ENCODE peak calls at places on chromosomes 16 and 17, in eight cellular contexts. One of them, this sample, is unnamed.

GRCh38 chr17:10067446-10068143 is 130.8 kb downstream of the GAS7 start:
- DNase-seq in fibroblast of pulmonary artery: no peak
- DNase-seq in dorsolateral prefrontal cortex: no peak
- DNase-seq in PC-9: no peak
- DNase-seq in neural crest cell: no peak
- DNase-seq in uterus: peak
- DNase-seq in GM23338: no peak
- DNase-seq in AG10803: no peak
- DNase-seq in this sample: no peak

GRCh38 chr16:13896543-13897182 is 23.3 kb upstream of the ERCC4 start:
- DNase-seq in fibroblast of pulmonary artery: peak
- DNase-seq in dorsolateral prefrontal cortex: no peak
- DNase-seq in PC-9: no peak
- DNase-seq in neural crest cell: no peak
- DNase-seq in uterus: no peak
- DNase-seq in GM23338: peak
- DNase-seq in AG10803: no peak
- DNase-seq in this sample: no peak

GRCh38 chr17:70091681-70092080 is 16.7 kb downstream of the KCNJ16 start:
- DNase-seq in fibroblast of pulmonary artery: no peak
- DNase-seq in dorsolateral prefrontal cortex: no peak
- DNase-seq in PC-9: no peak
- DNase-seq in neural crest cell: no peak
- DNase-seq in uterus: no peak
- DNase-seq in GM23338: no peak
- DNase-seq in AG10803: peak
- DNase-seq in this sample: no peak

GRCh38 chr17:67491009-67491677 is 114.1 kb downstream of the PITPNC1 start:
- DNase-seq in fibroblast of pulmonary artery: peak
- DNase-seq in dorsolateral prefrontal cortex: peak
- DNase-seq in PC-9: peak
- DNase-seq in neural crest cell: peak
- DNase-seq in uterus: peak
- DNase-seq in GM23338: peak
- DNase-seq in AG10803: peak
- DNase-seq in this sample: peak

GRCh38 chr17:45284176-45285140 is 22.6 kb upstream of the SPATA32 start:
- DNase-seq in fibroblast of pulmonary artery: no peak
- DNase-seq in dorsolateral prefrontal cortex: no peak
- DNase-seq in PC-9: no peak
- DNase-seq in neural crest cell: no peak
- DNase-seq in uterus: no peak
- DNase-seq in GM23338: peak
- DNase-seq in AG10803: no peak
- DNase-seq in this sample: no peak

GRCh38 chr16:47035436-47035835 is 62.0 kb upstream of the DNAJA2 start:
- DNase-seq in fibroblast of pulmonary artery: no peak
- DNase-seq in dorsolateral prefrontal cortex: no peak
- DNase-seq in PC-9: no peak
- DNase-seq in neural crest cell: no peak
- DNase-seq in uterus: no peak
- DNase-seq in GM23338: no peak
- DNase-seq in AG10803: no peak
- DNase-seq in this sample: no peak

GRCh38 chr16:64969221-64969620 is 152.6 kb downstream of the CDH11 start:
- DNase-seq in fibroblast of pulmonary artery: peak
- DNase-seq in dorsolateral prefrontal cortex: no peak
- DNase-seq in PC-9: no peak
- DNase-seq in neural crest cell: no peak
- DNase-seq in uterus: no peak
- DNase-seq in GM23338: no peak
- DNase-seq in AG10803: peak
- DNase-seq in this sample: no peak

GRCh38 chr17:57565119-57565635 is 179.9 kb downstream of the CCDC182 start:
- DNase-seq in fibroblast of pulmonary artery: no peak
- DNase-seq in dorsolateral prefrontal cortex: no peak
- DNase-seq in PC-9: no peak
- DNase-seq in neural crest cell: no peak
- DNase-seq in uterus: no peak
- DNase-seq in GM23338: no peak
- DNase-seq in AG10803: no peak
- DNase-seq in this sample: no peak

GRCh38 chr17:45428954-45429337 is 3.7 kb downstream of the ARHGAP27 start:
- DNase-seq in fibroblast of pulmonary artery: no peak
- DNase-seq in dorsolateral prefrontal cortex: no peak
- DNase-seq in PC-9: no peak
- DNase-seq in neural crest cell: no peak
- DNase-seq in uterus: no peak
- DNase-seq in GM23338: peak
- DNase-seq in AG10803: no peak
- DNase-seq in this sample: no peak

GRCh38 chr17:44766409-44767038 is 7.7 kb downstream of the ADAM11 start:
- DNase-seq in fibroblast of pulmonary artery: no peak
- DNase-seq in dorsolateral prefrontal cortex: peak
- DNase-seq in PC-9: no peak
- DNase-seq in neural crest cell: no peak
- DNase-seq in uterus: no peak
- DNase-seq in GM23338: no peak
- DNase-seq in AG10803: no peak
- DNase-seq in this sample: no peak

GRCh38 chr16:57483725-57484514 is 2.4 kb downstream of the DOK4 start:
- DNase-seq in fibroblast of pulmonary artery: no peak
- DNase-seq in dorsolateral prefrontal cortex: no peak
- DNase-seq in PC-9: no peak
- DNase-seq in neural crest cell: no peak
- DNase-seq in uterus: peak
- DNase-seq in GM23338: no peak
- DNase-seq in AG10803: no peak
- DNase-seq in this sample: no peak

GRCh38 chr17:32971171-32971570 is 20.5 kb upstream of the SPACA3 start:
- DNase-seq in fibroblast of pulmonary artery: peak
- DNase-seq in dorsolateral prefrontal cortex: no peak
- DNase-seq in PC-9: no peak
- DNase-seq in neural crest cell: no peak
- DNase-seq in uterus: no peak
- DNase-seq in GM23338: no peak
- DNase-seq in AG10803: peak
- DNase-seq in this sample: no peak

GRCh38 chr17:1460233-1460632 is 4.2 kb upstream of the CRK start:
- DNase-seq in fibroblast of pulmonary artery: no peak
- DNase-seq in dorsolateral prefrontal cortex: no peak
- DNase-seq in PC-9: peak
- DNase-seq in neural crest cell: no peak
- DNase-seq in uterus: peak
- DNase-seq in GM23338: no peak
- DNase-seq in AG10803: peak
- DNase-seq in this sample: no peak

GRCh38 chr16:22813946-22814325 is at the start of gene HS3ST2:
- DNase-seq in fibroblast of pulmonary artery: peak
- DNase-seq in dorsolateral prefrontal cortex: peak
- DNase-seq in PC-9: no peak
- DNase-seq in neural crest cell: peak
- DNase-seq in uterus: no peak
- DNase-seq in GM23338: peak
- DNase-seq in AG10803: peak
- DNase-seq in this sample: no peak

GRCh38 chr16:72937916-72938315 is 110.0 kb downstream of the ZFHX3 start:
- DNase-seq in fibroblast of pulmonary artery: no peak
- DNase-seq in dorsolateral prefrontal cortex: no peak
- DNase-seq in PC-9: no peak
- DNase-seq in neural crest cell: no peak
- DNase-seq in uterus: no peak
- DNase-seq in GM23338: no peak
- DNase-seq in AG10803: no peak
- DNase-seq in this sample: no peak

GRCh38 chr17:50507871-50508572 is at the start of gene MYCBPAP:
- DNase-seq in fibroblast of pulmonary artery: peak
- DNase-seq in dorsolateral prefrontal cortex: peak
- DNase-seq in PC-9: peak
- DNase-seq in neural crest cell: peak
- DNase-seq in uterus: peak
- DNase-seq in GM23338: peak
- DNase-seq in AG10803: peak
- DNase-seq in this sample: peak

GRCh38 chr16:84692451-84692850 is 7.3 kb upstream of the USP10 start:
- DNase-seq in fibroblast of pulmonary artery: peak
- DNase-seq in dorsolateral prefrontal cortex: no peak
- DNase-seq in PC-9: no peak
- DNase-seq in neural crest cell: no peak
- DNase-seq in uterus: no peak
- DNase-seq in GM23338: no peak
- DNase-seq in AG10803: no peak
- DNase-seq in this sample: no peak

DNA sequence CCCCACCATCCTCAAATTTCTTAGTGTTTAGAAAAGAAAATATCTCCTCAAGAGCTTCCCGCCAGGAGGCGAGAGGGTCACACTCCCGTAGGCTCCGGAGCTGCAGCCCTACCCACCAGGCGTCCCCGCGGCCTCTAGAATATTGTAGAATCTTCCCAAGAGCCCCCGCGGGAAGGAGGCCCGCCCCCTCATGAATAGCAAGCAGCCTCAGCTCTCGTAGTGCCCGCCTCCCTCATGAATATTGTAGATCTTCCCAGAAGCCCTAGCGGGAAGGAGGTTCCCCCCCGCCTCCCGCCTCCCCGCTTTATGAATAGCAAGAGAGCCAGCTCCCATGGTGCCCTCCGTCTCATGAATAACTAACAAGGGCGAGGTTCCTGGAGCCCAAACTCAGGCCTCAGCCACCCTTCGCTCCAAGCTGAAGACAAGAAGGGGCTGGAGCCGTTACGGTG is at the start of gene FBXO47:
- DNase-seq in fibroblast of pulmonary artery: peak
- DNase-seq in dorsolateral prefrontal cortex: peak
- DNase-seq in PC-9: peak
- DNase-seq in neural crest cell: peak
- DNase-seq in uterus: peak
- DNase-seq in GM23338: peak
- DNase-seq in AG10803: peak
- DNase-seq in this sample: peak
- TF ChIP-seq CTCF in fibroblast of pulmonary artery: no peak
- TF ChIP-seq CTCF in dorsolateral prefrontal cortex: peak
- TF ChIP-seq CTCF in PC-9: no peak
- TF ChIP-seq CTCF in neural crest cell: no peak
- TF ChIP-seq CTCF in uterus: peak
- TF ChIP-seq CTCF in GM23338: peak
- TF ChIP-seq CTCF in AG10803: peak
- TF ChIP-seq CTCF in this sample: no peak

GRCh38 chr17:21059761-21060160 is 16.9 kb upstream of the USP22 start:
- DNase-seq in fibroblast of pulmonary artery: no peak
- DNase-seq in dorsolateral prefrontal cortex: no peak
- DNase-seq in PC-9: no peak
- DNase-seq in neural crest cell: no peak
- DNase-seq in uterus: no peak
- DNase-seq in GM23338: no peak
- DNase-seq in AG10803: no peak
- DNase-seq in this sample: no peak
- TF ChIP-seq CTCF in fibroblast of pulmonary artery: no peak
- TF ChIP-seq CTCF in dorsolateral prefrontal cortex: no peak
- TF ChIP-seq CTCF in PC-9: no peak
- TF ChIP-seq CTCF in neural crest cell: no peak
- TF ChIP-seq CTCF in uterus: no peak
- TF ChIP-seq CTCF in GM23338: no peak
- TF ChIP-seq CTCF in AG10803: no peak
- TF ChIP-seq CTCF in this sample: no peak

GRCh38 chr16:80277182-80277581 is 263.6 kb upstream of the DYNLRB2 start:
- DNase-seq in fibroblast of pulmonary artery: no peak
- DNase-seq in dorsolateral prefrontal cortex: no peak
- DNase-seq in PC-9: no peak
- DNase-seq in neural crest cell: no peak
- DNase-seq in uterus: no peak
- DNase-seq in GM23338: peak
- DNase-seq in AG10803: no peak
- DNase-seq in this sample: no peak
- TF ChIP-seq CTCF in fibroblast of pulmonary artery: no peak
- TF ChIP-seq CTCF in dorsolateral prefrontal cortex: no peak
- TF ChIP-seq CTCF in PC-9: no peak
- TF ChIP-seq CTCF in neural crest cell: no peak
- TF ChIP-seq CTCF in uterus: no peak
- TF ChIP-seq CTCF in GM23338: peak
- TF ChIP-seq CTCF in AG10803: no peak
- TF ChIP-seq CTCF in this sample: no peak

GRCh38 chr16:76311260-76311659 is 34.1 kb downstream of the CNTNAP4 start:
- DNase-seq in fibroblast of pulmonary artery: no peak
- DNase-seq in dorsolateral prefrontal cortex: no peak
- DNase-seq in PC-9: no peak
- DNase-seq in neural crest cell: no peak
- DNase-seq in uterus: no peak
- DNase-seq in GM23338: no peak
- DNase-seq in AG10803: no peak
- DNase-seq in this sample: no peak

DNA sequence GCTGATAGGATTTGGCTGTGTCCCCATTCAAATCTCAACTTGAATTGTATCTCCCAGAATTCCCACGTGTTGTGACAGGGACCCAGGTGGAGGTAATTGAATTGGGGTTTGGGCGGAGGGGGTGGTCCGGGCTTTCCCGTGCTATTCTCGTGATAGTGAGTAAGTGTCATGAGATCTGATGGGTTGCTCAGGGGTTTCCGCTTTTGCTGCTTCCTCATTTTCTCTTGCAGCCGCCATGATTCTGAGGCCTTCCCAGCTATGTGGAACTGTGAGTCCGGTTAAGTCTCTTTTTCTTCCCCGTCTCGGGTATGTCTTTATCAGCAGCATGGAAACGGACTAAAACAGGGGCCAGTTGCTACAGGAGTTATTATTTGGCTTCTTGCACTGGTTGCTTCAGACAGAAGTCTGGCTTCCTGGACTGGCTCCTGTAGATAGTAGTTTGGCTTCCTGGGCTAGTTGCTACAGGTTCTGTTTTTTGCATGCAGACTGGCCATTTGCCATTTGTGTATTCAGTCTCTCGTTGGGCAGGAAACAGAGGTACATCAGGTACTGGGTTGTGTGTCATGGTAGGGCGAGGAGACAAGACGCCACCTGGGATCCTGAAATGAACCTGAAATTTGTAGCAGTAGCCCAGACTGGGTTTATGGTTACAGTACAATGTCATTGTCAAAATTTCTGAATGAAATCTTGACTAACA is 32.6 kb downstream of the CNTNAP4 start:
- DNase-seq in fibroblast of pulmonary artery: no peak
- DNase-seq in dorsolateral prefrontal cortex: no peak
- DNase-seq in PC-9: no peak
- DNase-seq in neural crest cell: no peak
- DNase-seq in uterus: no peak
- DNase-seq in GM23338: no peak
- DNase-seq in AG10803: no peak
- DNase-seq in this sample: no peak
- TF ChIP-seq CTCF in fibroblast of pulmonary artery: no peak
- TF ChIP-seq CTCF in dorsolateral prefrontal cortex: no peak
- TF ChIP-seq CTCF in PC-9: no peak
- TF ChIP-seq CTCF in neural crest cell: no peak
- TF ChIP-seq CTCF in uterus: no peak
- TF ChIP-seq CTCF in GM23338: no peak
- TF ChIP-seq CTCF in AG10803: no peak
- TF ChIP-seq CTCF in this sample: no peak

This sample was measured in natural killer cell.